ENCODE peak calls at places on chromosomes 4 and X, in five cellular contexts. A is mesenchymal stem cell, K is IMR-90, Q is HL-60, P is heart left ventricle. R is an unnamed sample.

GRCh38 chrX:68307767-68308166 is 125.5 kb downstream of the OPHN1 start:
- DNase-seq in A (peak; percentile 63), K (peak; percentile 75), Q (no peak), P (no peak), R (peak; percentile 81)

GRCh38 chrX:48569958-48570357 is 4.3 kb upstream of the RBM3 start:
- DNase-seq in A (no peak), K (peak; percentile 53), Q (no peak), P (no peak), R (peak; percentile 61)

GRCh38 chr4:153023692-153024394 is 87.7 kb downstream of the FHDC1 start:
- DNase-seq in A (no peak), K (no peak), Q (peak; percentile 47), P (no peak), R (no peak)

GRCh38 chr4:184459413-184459812 is 14.9 kb downstream of the IRF2 start:
- DNase-seq in A (peak; percentile 62), K (peak; percentile 77), Q (no peak), P (no peak), R (no peak)

GRCh38 chrX:23331701-23332100 is 2.9 kb upstream of the PTCHD1 start:
- DNase-seq in A (no peak), K (no peak), Q (no peak), P (no peak), R (no peak)

GRCh38 chr4:187826725-187827124 is 168.8 kb upstream of the ZFP42 start:
- DNase-seq in A (no peak), K (no peak), Q (no peak), P (no peak), R (no peak)

GRCh38 chr4:86117781-86118302 is 242.0 kb downstream of the MAPK10 start:
- DNase-seq in A (no peak), K (peak; percentile 84), Q (no peak), P (no peak), R (peak; percentile 99)

GRCh38 chr4:152981278-152981677 is 45.2 kb downstream of the FHDC1 start:
- DNase-seq in A (no peak), K (peak; percentile 15), Q (no peak), P (no peak), R (no peak)

GRCh38 chr4:118941149-118941548 is 52.5 kb downstream of the SYNPO2 start:
- DNase-seq in A (peak; percentile 78), K (peak; percentile 21), Q (peak; percentile 35), P (peak; percentile 41), R (peak; percentile 39)

GRCh38 chr4:163748474-163748873 is 254.0 kb downstream of the TMA16 start:
- DNase-seq in A (peak; percentile 2), K (peak; percentile 25), Q (no peak), P (no peak), R (no peak)

GRCh38 chr4:77566148-77566547 is 39.5 kb upstream of the CXCL13 start:
- DNase-seq in A (no peak), K (no peak), Q (no peak), P (no peak), R (no peak)

GRCh38 chr4:173192375-173193162 is 24.0 kb downstream of the GALNT7 start:
- DNase-seq in A (no peak), K (no peak), Q (no peak), P (no peak), R (no peak)

GRCh38 chr4:793941-794621 is 31.8 kb downstream of the CPLX1 start:
- DNase-seq in A (no peak), K (peak; percentile 22), Q (no peak), P (no peak), R (no peak)

GRCh38 chr4:24763631-24764302 is 31.6 kb upstream of the SOD3 start:
- DNase-seq in A (no peak), K (peak; percentile 74), Q (no peak), P (no peak), R (peak; percentile 84)

GRCh38 chr4:153534792-153535629 is 68.9 kb downstream of the TMEM131L start:
- DNase-seq in A (no peak), K (no peak), Q (no peak), P (no peak), R (no peak)

DNA sequence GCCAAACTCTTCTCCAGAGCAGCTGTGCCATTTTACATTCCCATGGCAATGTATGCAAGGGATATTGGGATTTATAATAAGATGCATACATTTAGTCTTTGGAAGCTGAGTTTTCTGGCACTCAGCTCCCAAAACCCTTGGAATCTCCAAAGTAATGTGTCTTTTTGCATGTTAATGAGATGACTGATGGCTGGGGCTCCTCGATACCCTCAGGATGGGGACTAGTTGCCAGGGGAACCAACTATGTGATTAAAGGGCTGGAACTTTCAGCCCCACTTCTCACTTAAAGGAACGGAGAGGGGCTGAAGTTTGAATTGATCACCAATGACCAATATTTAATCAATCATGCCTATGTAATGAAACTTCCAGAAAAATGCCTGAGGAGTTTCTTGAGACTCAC is 44.1 kb downstream of the SERTM2 start:
- DNase-seq in A (no peak), K (no peak), Q (no peak), P (no peak), R (no peak)
- H3K4me3 ChIP-seq in A (no peak overlapping the region), K (no peak overlapping the region), Q (no peak overlapping the region), P (no peak overlapping the region), R (no peak overlapping the region)

GRCh38 chrX:21658152-21658737 is at the start of gene KLHL34:
- DNase-seq in A (no peak), K (no peak), Q (no peak), P (peak; percentile 30), R (no peak)

GRCh38 chrX:21658746-21659145 is 616 bp upstream of the KLHL34 start:
- DNase-seq in A (no peak), K (no peak), Q (no peak), P (peak; percentile 11), R (no peak)

GRCh38 chrX:21655901-21656586 is 2.1 kb downstream of the KLHL34 start:
- DNase-seq in A (no peak), K (no peak), Q (no peak), P (no peak), R (no peak)

GRCh38 chrX:21656587-21657317 is 1.4 kb downstream of the KLHL34 start:
- DNase-seq in A (no peak), K (no peak), Q (no peak), P (no peak), R (no peak)

GRCh38 chrX:21657318-21658151 is 595 bp downstream of the KLHL34 start:
- DNase-seq in A (no peak), K (no peak), Q (no peak), P (no peak), R (no peak)
- H3K4me3 ChIP-seq in A (no peak overlapping the region), K (no peak overlapping the region), Q (no peak overlapping the region), P (peak overlapping the region; percentile 43), R (no peak overlapping the region)

DNA sequence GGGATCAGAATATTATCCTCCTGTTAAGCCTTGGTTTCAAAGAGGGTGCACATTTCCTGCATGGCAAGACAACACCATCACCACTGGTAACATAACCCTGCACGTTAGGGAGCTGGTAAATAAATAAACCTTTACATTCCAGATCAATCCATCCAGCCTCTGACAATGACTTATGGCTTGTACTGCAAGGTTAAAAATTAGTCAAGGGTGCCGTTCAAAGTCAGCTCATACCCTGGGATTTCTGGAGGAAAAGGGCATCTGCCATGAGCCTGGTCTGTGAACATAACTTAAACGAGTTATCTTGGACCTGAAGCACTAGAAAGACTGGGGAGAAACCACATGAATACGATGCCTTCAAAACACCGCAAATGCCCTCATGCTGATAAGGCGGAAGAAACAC is 102.9 kb downstream of the NPNT start:
- DNase-seq in A (no peak), K (no peak), Q (no peak), P (no peak), R (no peak)
- H3K4me3 ChIP-seq in A (no peak overlapping the region), K (no peak overlapping the region), Q (no peak overlapping the region), P (no peak overlapping the region), R (no peak overlapping the region)

GRCh38 chr4:6560416-6561172 is 14.4 kb upstream of the MAN2B2 start:
- DNase-seq in A (no peak), K (peak; percentile 64), Q (no peak), P (no peak), R (peak; percentile 9)
- H3K4me3 ChIP-seq in A (no peak overlapping the region), K (no peak overlapping the region), Q (no peak overlapping the region), P (no peak overlapping the region), R (no peak overlapping the region)

DNA sequence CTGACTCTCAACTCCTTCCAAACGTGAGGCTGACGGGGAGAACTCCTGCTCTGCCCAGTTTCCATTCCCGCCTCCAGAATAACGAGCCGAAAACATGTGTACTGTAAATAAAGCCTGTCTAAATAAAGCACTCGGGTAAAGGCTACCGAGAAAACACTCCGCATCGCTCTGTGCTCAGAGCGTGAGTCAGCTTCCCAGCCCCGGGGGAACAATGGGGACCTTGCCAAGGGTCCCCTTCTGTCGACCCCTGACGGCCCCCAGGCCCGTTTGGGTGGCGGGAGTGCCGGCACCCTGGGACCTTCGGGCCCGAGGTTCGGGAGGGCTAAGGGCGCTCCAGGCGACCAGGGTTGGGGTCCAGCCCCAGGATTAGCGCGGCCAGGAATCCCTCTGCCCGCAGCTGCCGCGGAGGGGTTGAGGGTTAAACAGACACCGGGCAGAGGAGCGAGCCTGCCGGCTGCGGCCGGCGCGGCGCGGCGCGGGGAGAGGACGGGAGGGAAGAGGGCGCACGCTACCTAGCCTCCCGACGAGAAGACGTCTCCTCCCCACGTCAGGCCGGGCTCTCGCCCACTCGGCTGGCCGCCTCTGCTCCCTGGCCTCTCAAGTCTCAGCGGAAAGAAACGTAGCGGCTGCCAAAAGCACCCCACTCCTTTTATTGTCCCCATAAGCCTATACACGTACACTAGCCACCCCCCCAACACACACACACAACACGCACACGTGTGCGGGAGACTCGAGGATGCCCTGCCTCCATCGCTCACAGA is 85.5 kb downstream of the BCOR start:
- DNase-seq in A (peak; percentile 90), K (peak; percentile 71), Q (no peak), P (peak; percentile 38), R (peak; percentile 31)
- H3K4me3 ChIP-seq in A (no peak overlapping the region), K (no peak overlapping the region), Q (no peak overlapping the region), P (peak overlapping the region; percentile 62), R (no peak overlapping the region)